ENCODE peak calls at places on chromosomes 2 and 18, in seven cellular contexts. One of them, this sample, is unnamed.

GRCh38 chr2:40488927-40489677 is 37.2 kb upstream of the SLC8A1 start:
- DNase-seq in C1 segment of cervical spinal cord: no peak
- DNase-seq in CD4-positive, alpha-beta memory T cell: no peak
- DNase-seq in gastrocnemius medialis: no peak
- DNase-seq in activated CD8-positive, alpha-beta memory T cell treated with anti-CD3 and anti-CD28 coated beads for 24 hours: no peak
- DNase-seq in renal cortical epithelial cell: peak
- DNase-seq in H54: no peak
- DNase-seq in this sample: no peak

GRCh38 chr2:230225486-230225885 is at the start of gene SP140:
- DNase-seq in CD4-positive, alpha-beta memory T cell: peak
- DNase-seq in C1 segment of cervical spinal cord: peak
- DNase-seq in renal cortical epithelial cell: no peak
- DNase-seq in gastrocnemius medialis: peak
- DNase-seq in activated CD8-positive, alpha-beta memory T cell treated with anti-CD3 and anti-CD28 coated beads for 24 hours: peak
- DNase-seq in H54: no peak
- DNase-seq in this sample: peak

GRCh38 chr2:58039170-58039611 is 7.4 kb upstream of the VRK2 start:
- DNase-seq in renal cortical epithelial cell: no peak
- DNase-seq in H54: no peak
- DNase-seq in activated CD8-positive, alpha-beta memory T cell treated with anti-CD3 and anti-CD28 coated beads for 24 hours: no peak
- DNase-seq in CD4-positive, alpha-beta memory T cell: no peak
- DNase-seq in C1 segment of cervical spinal cord: no peak
- DNase-seq in gastrocnemius medialis: no peak
- DNase-seq in this sample: no peak

GRCh38 chr2:152475982-152476381 is 141.0 kb downstream of the FMNL2 start:
- DNase-seq in activated CD8-positive, alpha-beta memory T cell treated with anti-CD3 and anti-CD28 coated beads for 24 hours: no peak
- DNase-seq in H54: no peak
- DNase-seq in C1 segment of cervical spinal cord: no peak
- DNase-seq in renal cortical epithelial cell: no peak
- DNase-seq in gastrocnemius medialis: no peak
- DNase-seq in CD4-positive, alpha-beta memory T cell: no peak
- DNase-seq in this sample: no peak

GRCh38 chr18:79540161-79540913 is 139.3 kb upstream of the CTDP1 start:
- DNase-seq in C1 segment of cervical spinal cord: no peak
- DNase-seq in gastrocnemius medialis: no peak
- DNase-seq in H54: no peak
- DNase-seq in CD4-positive, alpha-beta memory T cell: no peak
- DNase-seq in activated CD8-positive, alpha-beta memory T cell treated with anti-CD3 and anti-CD28 coated beads for 24 hours: peak
- DNase-seq in renal cortical epithelial cell: no peak
- DNase-seq in this sample: no peak

GRCh38 chr2:65620524-65620923 is 188.1 kb upstream of the SPRED2 start:
- DNase-seq in CD4-positive, alpha-beta memory T cell: no peak
- DNase-seq in activated CD8-positive, alpha-beta memory T cell treated with anti-CD3 and anti-CD28 coated beads for 24 hours: no peak
- DNase-seq in renal cortical epithelial cell: no peak
- DNase-seq in H54: no peak
- DNase-seq in C1 segment of cervical spinal cord: no peak
- DNase-seq in gastrocnemius medialis: no peak
- DNase-seq in this sample: no peak

GRCh38 chr2:106839849-106840595 is 45.9 kb downstream of the ST6GAL2 start:
- DNase-seq in gastrocnemius medialis: no peak
- DNase-seq in H54: no peak
- DNase-seq in renal cortical epithelial cell: no peak
- DNase-seq in activated CD8-positive, alpha-beta memory T cell treated with anti-CD3 and anti-CD28 coated beads for 24 hours: no peak
- DNase-seq in C1 segment of cervical spinal cord: no peak
- DNase-seq in CD4-positive, alpha-beta memory T cell: no peak
- DNase-seq in this sample: no peak

GRCh38 chr18:38695559-38696270 is 1130.1 kb upstream of the CELF4 start:
- DNase-seq in C1 segment of cervical spinal cord: no peak
- DNase-seq in CD4-positive, alpha-beta memory T cell: no peak
- DNase-seq in H54: no peak
- DNase-seq in gastrocnemius medialis: no peak
- DNase-seq in activated CD8-positive, alpha-beta memory T cell treated with anti-CD3 and anti-CD28 coated beads for 24 hours: no peak
- DNase-seq in renal cortical epithelial cell: peak
- DNase-seq in this sample: no peak

GRCh38 chr2:148021059-148021985 is at the start of gene MBD5:
- DNase-seq in H54: peak
- DNase-seq in CD4-positive, alpha-beta memory T cell: peak
- DNase-seq in activated CD8-positive, alpha-beta memory T cell treated with anti-CD3 and anti-CD28 coated beads for 24 hours: no peak
- DNase-seq in renal cortical epithelial cell: peak
- DNase-seq in gastrocnemius medialis: no peak
- DNase-seq in C1 segment of cervical spinal cord: no peak
- DNase-seq in this sample: no peak

GRCh38 chr18:55338955-55339662 is 248.9 kb downstream of the TCF4 start:
- DNase-seq in gastrocnemius medialis: no peak
- DNase-seq in renal cortical epithelial cell: no peak
- DNase-seq in C1 segment of cervical spinal cord: no peak
- DNase-seq in activated CD8-positive, alpha-beta memory T cell treated with anti-CD3 and anti-CD28 coated beads for 24 hours: no peak
- DNase-seq in H54: no peak
- DNase-seq in CD4-positive, alpha-beta memory T cell: no peak
- DNase-seq in this sample: no peak

GRCh38 chr2:225889452-225889851 is 489.9 kb downstream of the NYAP2 start:
- DNase-seq in H54: peak
- DNase-seq in gastrocnemius medialis: no peak
- DNase-seq in renal cortical epithelial cell: peak
- DNase-seq in CD4-positive, alpha-beta memory T cell: peak
- DNase-seq in activated CD8-positive, alpha-beta memory T cell treated with anti-CD3 and anti-CD28 coated beads for 24 hours: no peak
- DNase-seq in C1 segment of cervical spinal cord: no peak
- DNase-seq in this sample: no peak

GRCh38 chr2:52253605-52254004 is 1221.7 kb upstream of the NRXN1 start:
- DNase-seq in CD4-positive, alpha-beta memory T cell: no peak
- DNase-seq in gastrocnemius medialis: no peak
- DNase-seq in renal cortical epithelial cell: no peak
- DNase-seq in H54: no peak
- DNase-seq in C1 segment of cervical spinal cord: no peak
- DNase-seq in activated CD8-positive, alpha-beta memory T cell treated with anti-CD3 and anti-CD28 coated beads for 24 hours: no peak
- DNase-seq in this sample: no peak

GRCh38 chr2:122023059-122023879 is 267.8 kb downstream of the TSN start:
- DNase-seq in renal cortical epithelial cell: no peak
- DNase-seq in H54: no peak
- DNase-seq in gastrocnemius medialis: no peak
- DNase-seq in CD4-positive, alpha-beta memory T cell: no peak
- DNase-seq in C1 segment of cervical spinal cord: no peak
- DNase-seq in activated CD8-positive, alpha-beta memory T cell treated with anti-CD3 and anti-CD28 coated beads for 24 hours: no peak
- DNase-seq in this sample: no peak

GRCh38 chr2:152594022-152594712 is 123.1 kb downstream of the PRPF40A start:
- DNase-seq in gastrocnemius medialis: peak
- DNase-seq in C1 segment of cervical spinal cord: peak
- DNase-seq in CD4-positive, alpha-beta memory T cell: no peak
- DNase-seq in H54: no peak
- DNase-seq in renal cortical epithelial cell: no peak
- DNase-seq in activated CD8-positive, alpha-beta memory T cell treated with anti-CD3 and anti-CD28 coated beads for 24 hours: no peak
- DNase-seq in this sample: peak

GRCh38 chr2:146844226-146844990 is 1000.4 kb upstream of the ACVR2A start:
- DNase-seq in gastrocnemius medialis: no peak
- DNase-seq in H54: peak
- DNase-seq in activated CD8-positive, alpha-beta memory T cell treated with anti-CD3 and anti-CD28 coated beads for 24 hours: no peak
- DNase-seq in C1 segment of cervical spinal cord: no peak
- DNase-seq in CD4-positive, alpha-beta memory T cell: no peak
- DNase-seq in renal cortical epithelial cell: peak
- DNase-seq in this sample: no peak

GRCh38 chr18:74529811-74530583 is 4.3 kb upstream of the CNDP1 start:
- DNase-seq in H54: no peak
- DNase-seq in CD4-positive, alpha-beta memory T cell: no peak
- DNase-seq in activated CD8-positive, alpha-beta memory T cell treated with anti-CD3 and anti-CD28 coated beads for 24 hours: no peak
- DNase-seq in renal cortical epithelial cell: no peak
- DNase-seq in C1 segment of cervical spinal cord: no peak
- DNase-seq in gastrocnemius medialis: no peak
- DNase-seq in this sample: peak

GRCh38 chr2:131036696-131037397 is 56.4 kb downstream of the FAM168B start:
- DNase-seq in C1 segment of cervical spinal cord: no peak
- DNase-seq in renal cortical epithelial cell: no peak
- DNase-seq in gastrocnemius medialis: no peak
- DNase-seq in CD4-positive, alpha-beta memory T cell: no peak
- DNase-seq in activated CD8-positive, alpha-beta memory T cell treated with anti-CD3 and anti-CD28 coated beads for 24 hours: peak
- DNase-seq in H54: no peak
- DNase-seq in this sample: no peak

GRCh38 chr2:103887625-103888024 is 966.3 kb upstream of the POU3F3 start:
- DNase-seq in CD4-positive, alpha-beta memory T cell: no peak
- DNase-seq in C1 segment of cervical spinal cord: no peak
- DNase-seq in activated CD8-positive, alpha-beta memory T cell treated with anti-CD3 and anti-CD28 coated beads for 24 hours: no peak
- DNase-seq in renal cortical epithelial cell: no peak
- DNase-seq in H54: no peak
- DNase-seq in gastrocnemius medialis: no peak
- DNase-seq in this sample: no peak

GRCh38 chr2:163716101-163716500 is 19.7 kb downstream of the FIGN start:
- DNase-seq in activated CD8-positive, alpha-beta memory T cell treated with anti-CD3 and anti-CD28 coated beads for 24 hours: no peak
- DNase-seq in renal cortical epithelial cell: no peak
- DNase-seq in H54: no peak
- DNase-seq in gastrocnemius medialis: no peak
- DNase-seq in C1 segment of cervical spinal cord: no peak
- DNase-seq in CD4-positive, alpha-beta memory T cell: no peak
- DNase-seq in this sample: no peak

GRCh38 chr18:13934676-13935075 is 19.3 kb upstream of the MC2R start:
- DNase-seq in C1 segment of cervical spinal cord: no peak
- DNase-seq in renal cortical epithelial cell: no peak
- DNase-seq in activated CD8-positive, alpha-beta memory T cell treated with anti-CD3 and anti-CD28 coated beads for 24 hours: peak
- DNase-seq in CD4-positive, alpha-beta memory T cell: no peak
- DNase-seq in H54: no peak
- DNase-seq in gastrocnemius medialis: no peak
- DNase-seq in this sample: no peak

GRCh38 chr18:75210274-75211001 is at the start of gene TSHZ1:
- DNase-seq in CD4-positive, alpha-beta memory T cell: peak
- DNase-seq in activated CD8-positive, alpha-beta memory T cell treated with anti-CD3 and anti-CD28 coated beads for 24 hours: no peak
- DNase-seq in H54: peak
- DNase-seq in renal cortical epithelial cell: peak
- DNase-seq in gastrocnemius medialis: peak
- DNase-seq in C1 segment of cervical spinal cord: peak
- DNase-seq in this sample: peak

GRCh38 chr2:211127501-211127900 is 571.1 kb downstream of the CPS1 start:
- DNase-seq in H54: no peak
- DNase-seq in CD4-positive, alpha-beta memory T cell: no peak
- DNase-seq in gastrocnemius medialis: no peak
- DNase-seq in C1 segment of cervical spinal cord: no peak
- DNase-seq in renal cortical epithelial cell: peak
- DNase-seq in activated CD8-positive, alpha-beta memory T cell treated with anti-CD3 and anti-CD28 coated beads for 24 hours: no peak
- DNase-seq in this sample: no peak

GRCh38 chr18:34287825-34288224 is 63.1 kb upstream of the NOL4 start:
- DNase-seq in CD4-positive, alpha-beta memory T cell: no peak
- DNase-seq in H54: no peak
- DNase-seq in activated CD8-positive, alpha-beta memory T cell treated with anti-CD3 and anti-CD28 coated beads for 24 hours: no peak
- DNase-seq in C1 segment of cervical spinal cord: no peak
- DNase-seq in renal cortical epithelial cell: no peak
- DNase-seq in gastrocnemius medialis: no peak
- DNase-seq in this sample: no peak

GRCh38 chr2:221203846-221204245 is 368.3 kb downstream of the EPHA4 start:
- DNase-seq in activated CD8-positive, alpha-beta memory T cell treated with anti-CD3 and anti-CD28 coated beads for 24 hours: no peak
- DNase-seq in C1 segment of cervical spinal cord: no peak
- DNase-seq in renal cortical epithelial cell: no peak
- DNase-seq in CD4-positive, alpha-beta memory T cell: no peak
- DNase-seq in H54: no peak
- DNase-seq in gastrocnemius medialis: no peak
- DNase-seq in this sample: no peak

GRCh38 chr18:47754311-47755101 is 176.0 kb downstream of the SMAD2 start:
- DNase-seq in C1 segment of cervical spinal cord: no peak
- DNase-seq in H54: peak
- DNase-seq in renal cortical epithelial cell: no peak
- DNase-seq in CD4-positive, alpha-beta memory T cell: peak
- DNase-seq in gastrocnemius medialis: no peak
- DNase-seq in activated CD8-positive, alpha-beta memory T cell treated with anti-CD3 and anti-CD28 coated beads for 24 hours: peak
- DNase-seq in this sample: no peak